ENCODE peak calls at places on chromosomes 1 and 21, in six cellular contexts. T is bronchial epithelial cell, C is PC-3, V is heart left ventricle, R is B cell, W is sigmoid colon. G is an unnamed sample.
A peak's percentile ranks its signal among the peaks of the same experiment; 100 is the strongest.

GRCh38 chr1:10181154-10181553 is 29.2 kb upstream of the KIF1B start:
- DNase-seq in W (no peak), T (no peak), R (no peak), V (no peak), C (no peak), G (no peak)

GRCh38 chr21:46627726-46628125 is 7.7 kb upstream of the PRMT2 start:
- DNase-seq in R (no peak), T (peak; percentile 15), V (no peak), W (no peak), C (peak; percentile 4), G (no peak)

GRCh38 chr1:54126271-54126815 is 26.5 kb downstream of the CDCP2 start:
- DNase-seq in T (no peak), V (no peak), R (no peak), W (no peak), C (no peak), G (no peak)

GRCh38 chr1:1091344-1092148 is 17.4 kb upstream of the RNF223 start:
- DNase-seq in R (no peak), C (no peak), W (no peak), T (no peak), V (peak; percentile 5), G (no peak)

GRCh38 chr1:2021550-2021949 is 2.4 kb downstream of the GABRD start:
- DNase-seq in T (no peak), R (no peak), C (no peak), W (no peak), V (no peak), G (no peak)

GRCh38 chr1:31789259-31790065 is 25.3 kb upstream of the ADGRB2 start:
- DNase-seq in T (peak; percentile 72), W (peak; percentile 97), R (peak; percentile 97), V (peak; percentile 93), C (peak; percentile 91), G (peak; percentile 91)

GRCh38 chr1:246497331-246497915 is 9.7 kb downstream of the SMYD3 start:
- DNase-seq in C (peak; percentile 92), V (no peak), T (peak; percentile 74), W (no peak), R (no peak), G (no peak)

GRCh38 chr1:29719253-29719652 is 482.9 kb downstream of the PTPRU start:
- DNase-seq in V (no peak), R (no peak), C (peak; percentile 82), T (peak; percentile 48), W (no peak), G (no peak)

GRCh38 chr1:93471911-93472310 is 24.0 kb downstream of the FNBP1L start:
- DNase-seq in W (no peak), V (no peak), R (no peak), C (peak; percentile 93), T (no peak), G (no peak)

GRCh38 chr1:27402349-27402754 is 9.9 kb downstream of the GPR3 start:
- DNase-seq in R (peak; percentile 39), T (peak; percentile 63), W (peak; percentile 91), V (peak; percentile 73), C (peak; percentile 53), G (peak; percentile 78)

GRCh38 chr1:212488436-212489283 is 55.9 kb downstream of the NENF start:
- DNase-seq in C (peak; percentile 76), W (peak; percentile 94), T (peak; percentile 98), V (peak; percentile 29), R (no peak), G (peak; percentile 97)

GRCh38 chr1:16017461-16018303 is at the start of gene HSPB7:
- DNase-seq in V (peak; percentile 91), T (no peak), R (no peak), C (no peak), W (peak; percentile 99), G (no peak)

GRCh38 chr1:52296345-52296744 is 69.7 kb downstream of the CC2D1B start:
- DNase-seq in R (no peak), W (no peak), T (peak; percentile 62), V (no peak), C (peak; percentile 76), G (no peak)

GRCh38 chr1:205748398-205749093 is 1.4 kb downstream of the NUCKS1 start:
- DNase-seq in C (peak; percentile 23), W (no peak), T (peak; percentile 56), V (no peak), R (peak; percentile 43), G (no peak)

GRCh38 chr21:34592120-34592561 is 22.8 kb downstream of the RCAN1 start:
- DNase-seq in T (no peak), R (no peak), W (no peak), C (no peak), V (peak; percentile 78), G (no peak)

GRCh38 chr21:42187976-42188653 is 30.8 kb upstream of the ABCG1 start:
- DNase-seq in C (no peak), T (no peak), R (peak; percentile 84), V (peak; percentile 60), W (peak; percentile 77), G (peak; percentile 65)

GRCh38 chr1:77881099-77881498 is 7.3 kb upstream of the NEXN start:
- DNase-seq in W (no peak), V (no peak), C (no peak), T (no peak), R (no peak), G (no peak)

GRCh38 chr1:234261545-234261944 is 111.7 kb upstream of the COA6 start:
- DNase-seq in V (no peak), C (no peak), T (no peak), W (no peak), R (no peak), G (no peak)

GRCh38 chr1:223269006-223269405 is 95.0 kb downstream of the SUSD4 start:
- DNase-seq in C (no peak), W (no peak), R (no peak), T (no peak), V (no peak), G (no peak)

GRCh38 chr21:24895885-24896734 is 711.2 kb downstream of the MRPL39 start:
- DNase-seq in C (peak; percentile 58), W (no peak), R (peak; percentile 46), V (no peak), T (no peak), G (no peak)

GRCh38 chr1:228101994-228102790 is 933 bp downstream of the C1orf35 start:
- DNase-seq in V (no peak), C (peak; percentile 65), R (peak; percentile 57), W (peak; percentile 82), T (no peak), G (no peak)

GRCh38 chr1:17427696-17428660 is 11.5 kb downstream of the RCC2 start:
- DNase-seq in W (no peak), R (no peak), V (peak; percentile 50), C (no peak), T (no peak), G (no peak)

GRCh38 chr1:65528104-65528503 is 107.6 kb downstream of the LEPR start:
- DNase-seq in R (no peak), C (no peak), W (no peak), T (no peak), V (no peak), G (no peak)
- TF ChIP-seq CTCF in R (no peak), C (peak; percentile 46), W (no peak), T (peak; percentile 5), V (no peak), G (no peak)

GRCh38 chr1:44100183-44100582 is 18.4 kb upstream of the KLF17 start:
- DNase-seq in V (no peak), W (no peak), R (no peak), C (no peak), T (no peak), G (no peak)

GRCh38 chr1:44108241-44108640 is 10.4 kb upstream of the KLF17 start:
- DNase-seq in T (no peak), V (no peak), C (peak; percentile 18), W (no peak), R (no peak), G (no peak)

GRCh38 chr1:44101356-44101755 is 17.3 kb upstream of the KLF17 start:
- DNase-seq in V (no peak), T (no peak), C (no peak), R (no peak), W (no peak), G (no peak)

GRCh38 chr1:44105810-44106209 is 12.8 kb upstream of the KLF17 start:
- DNase-seq in T (no peak), V (no peak), C (no peak), W (no peak), R (no peak), G (no peak)

DNA sequence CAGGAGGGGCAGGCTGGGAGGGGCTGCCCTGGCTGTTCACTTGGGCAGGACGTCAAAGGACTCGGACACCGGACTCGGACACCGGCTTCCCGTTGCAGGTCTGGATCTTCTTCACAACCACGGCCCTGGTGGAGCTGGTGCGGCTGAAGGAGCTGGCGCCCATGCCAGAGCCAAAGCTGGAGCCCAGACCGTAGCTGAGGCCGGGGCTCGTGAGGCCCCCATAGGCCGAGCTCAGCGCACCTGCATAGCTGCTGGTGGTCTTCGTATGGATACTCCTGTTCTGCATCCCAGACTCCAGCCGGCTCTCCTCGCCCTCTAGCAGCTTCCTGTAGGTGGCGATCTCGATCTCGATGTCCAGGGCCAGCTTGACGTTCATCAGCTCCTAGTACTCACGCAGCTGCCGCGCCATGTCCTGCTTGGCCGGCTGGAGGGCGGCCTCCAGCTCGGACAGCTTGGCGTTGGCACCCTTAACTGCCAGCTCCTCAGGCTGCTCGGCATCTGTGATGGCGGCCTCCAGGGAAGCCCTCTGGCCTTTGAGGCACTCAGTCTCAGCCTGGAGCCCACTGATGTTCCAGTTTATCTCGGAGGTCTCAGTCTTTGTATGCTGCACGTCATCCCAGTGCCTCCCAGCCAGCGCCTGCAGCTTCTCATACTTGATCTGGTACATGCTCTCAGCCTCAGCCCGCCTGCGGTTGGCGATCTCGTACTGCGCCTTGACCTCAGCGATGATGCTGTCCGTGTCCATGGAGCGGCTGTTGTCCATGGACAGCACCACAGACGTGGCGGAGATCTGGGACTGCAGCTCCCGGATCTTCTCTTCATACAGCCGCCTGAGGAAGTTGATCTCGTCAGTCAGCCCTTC is 15.1 kb upstream of the KLF17 start:
- DNase-seq in R (no peak), C (no peak), W (no peak), V (no peak), T (peak; percentile 13), G (no peak)
- TF ChIP-seq CTCF in R (no peak), C (no peak), W (no peak), V (no peak), T (peak; percentile 54), G (no peak)

GRCh38 chr1:200873671-200874397 is 1.1 kb downstream of the GPR25 start:
- DNase-seq in W (peak; percentile 50), T (no peak), R (no peak), V (no peak), C (no peak), G (no peak)
- TF ChIP-seq CTCF in W (no peak), T (no peak), R (no peak), V (no peak), C (no peak), G (no peak)

GRCh38 chr1:231536099-231536498 is 7.6 kb downstream of the TSNAX start:
- DNase-seq in C (no peak), T (no peak), W (no peak), V (no peak), R (no peak), G (no peak)
- TF ChIP-seq CTCF in C (no peak), T (no peak), W (no peak), V (no peak), R (no peak), G (no peak)

DNA sequence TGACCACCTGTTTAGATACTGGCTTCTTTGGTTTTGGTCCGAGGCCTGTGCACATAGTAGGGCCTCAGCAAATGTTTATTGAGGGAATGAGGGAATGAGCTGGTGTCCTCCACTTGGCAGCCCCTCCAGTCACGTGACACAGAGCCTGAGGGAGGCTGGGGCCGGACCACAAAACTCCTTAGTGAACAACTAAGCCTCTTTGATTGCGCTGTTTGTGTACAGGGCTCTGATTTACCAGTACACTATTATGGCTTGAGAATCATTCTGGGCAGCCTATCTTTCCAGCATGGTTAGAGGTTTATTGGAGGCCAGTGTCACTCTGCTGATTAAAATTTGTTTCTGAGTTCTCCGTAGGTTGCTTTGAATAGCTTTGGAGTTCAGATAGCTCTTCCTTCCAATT is 10.2 kb upstream of the LRRN2 start:
- DNase-seq in T (no peak), V (no peak), C (no peak), R (no peak), W (peak; percentile 30), G (no peak)
- TF ChIP-seq CTCF in T (no peak), V (no peak), C (no peak), R (no peak), W (no peak), G (no peak)